ENCODE peak calls at places on chromosomes 2 and 18, in four cellular contexts. V is HepG2, D is A549, F is SK-N-SH. S is an unnamed sample.

GRCh38 chr18:23428821-23429220 is 24.3 kb upstream of the RIOK3 start:
- DNase-seq in V (no peak), F (no peak), D (no peak), S (no peak)

GRCh38 chr18:9575558-9575957 is 38.8 kb downstream of the PPP4R1 start:
- DNase-seq in F (peak), D (peak), V (peak), S (no peak)

GRCh38 chr2:127225186-127225960 is 5.3 kb upstream of the CYP27C1 start:
- DNase-seq in D (no peak), V (no peak), F (no peak), S (no peak)

GRCh38 chr2:238558456-238559099 is 131.9 kb downstream of the ASB1 start:
- DNase-seq in V (no peak), F (no peak), D (no peak), S (no peak)

GRCh38 chr2:184611221-184612085 is 13.1 kb downstream of the ZNF804A start:
- DNase-seq in F (peak), V (no peak), D (no peak), S (no peak)

GRCh38 chr18:37778417-37779165 is 213.0 kb upstream of the CELF4 start:
- DNase-seq in F (peak), D (peak), V (peak), S (no peak)

GRCh38 chr2:172226244-172227061 is 123.8 kb upstream of the DLX2 start:
- DNase-seq in F (no peak), D (no peak), V (peak), S (no peak)

GRCh38 chr2:168699834-168700417 is 102.5 kb upstream of the NOSTRIN start:
- DNase-seq in F (peak), D (no peak), V (peak), S (no peak)

GRCh38 chr18:79924814-79925655 is 26.4 kb downstream of the SLC66A2 start:
- DNase-seq in D (no peak), F (no peak), V (no peak), S (no peak)

DNA sequence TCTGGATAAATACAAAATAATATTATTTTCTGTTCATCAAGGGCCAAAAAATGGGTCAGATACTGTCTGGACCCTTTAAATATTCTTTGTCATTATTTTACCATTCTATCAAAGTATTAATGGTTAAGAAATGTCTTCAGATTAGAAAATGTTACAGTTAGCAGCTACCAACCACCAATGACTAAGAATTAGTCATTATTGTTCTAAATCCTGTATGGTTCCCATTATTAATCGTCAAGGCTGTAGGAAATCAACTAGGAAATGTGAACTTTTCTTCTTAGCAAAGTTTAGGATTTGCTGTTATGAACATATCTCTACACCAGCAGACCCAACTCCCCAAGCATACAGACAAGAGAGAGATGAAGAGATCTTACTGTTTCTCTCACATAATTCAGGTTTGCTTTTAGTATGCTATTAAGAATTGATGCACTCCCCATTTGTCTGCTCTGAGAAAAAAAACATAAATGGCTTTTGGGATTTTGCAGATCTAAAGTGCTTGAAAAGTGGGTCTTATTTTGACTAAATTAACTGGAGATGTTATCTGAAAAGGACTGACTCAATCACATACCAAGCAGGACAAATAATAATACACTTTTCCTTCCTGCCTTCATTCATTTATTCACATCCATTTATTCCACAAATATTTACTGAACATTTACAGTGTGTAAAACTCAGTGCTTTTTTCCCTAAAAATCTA is 147.7 kb downstream of the PPP1R1C start:
- DNase-seq in F (no peak), V (no peak), D (no peak), S (no peak)
- TF ChIP-seq PBX3 in F (peak), V (no peak), D (no peak), S (no peak)

DNA sequence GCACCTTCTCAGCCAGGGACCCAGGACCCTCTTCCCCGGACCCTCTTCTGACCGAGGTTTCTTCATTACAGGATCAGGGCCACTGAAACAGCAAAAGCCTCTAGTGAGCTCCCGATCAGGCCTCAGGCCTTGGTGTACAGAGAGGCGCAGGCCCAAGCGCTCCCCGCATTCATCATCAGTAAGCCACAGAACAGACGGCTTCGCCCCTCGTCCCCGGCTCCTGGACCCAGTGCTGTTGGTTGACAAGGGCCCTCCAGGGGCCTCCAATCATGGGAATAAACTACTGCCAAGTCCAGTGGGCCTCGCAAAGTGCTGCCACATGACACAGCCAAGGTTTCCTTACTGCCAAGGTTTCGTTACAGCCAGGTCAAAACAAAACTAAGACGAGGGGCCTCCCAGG is 111.4 kb downstream of the ZNF516 start:
- DNase-seq in V (no peak), D (no peak), F (no peak), S (no peak)
- TF ChIP-seq PBX3 in V (no peak), D (no peak), F (no peak), S (no peak)

DNA sequence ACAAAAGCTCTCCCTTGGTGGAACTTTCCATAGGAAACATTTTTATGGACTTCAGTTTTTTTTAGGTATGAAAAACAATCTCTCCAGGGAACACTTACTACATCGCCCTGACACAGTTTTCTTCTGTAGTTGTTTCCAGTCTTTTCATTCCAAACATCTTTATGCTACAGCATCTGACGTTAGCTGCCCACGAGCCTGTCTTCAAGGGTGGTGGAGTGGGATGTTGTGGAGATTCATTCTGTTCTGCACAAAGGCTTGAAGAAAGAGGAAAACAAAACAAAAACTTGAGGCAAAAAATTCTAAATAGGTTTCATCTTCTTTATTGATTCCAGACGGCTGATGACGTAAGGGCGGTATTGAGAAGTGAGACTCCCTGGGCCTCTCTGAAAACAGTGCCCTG is 374.9 kb downstream of the RNF144A start:
- DNase-seq in F (no peak), D (no peak), V (no peak), S (no peak)
- TF ChIP-seq PBX3 in F (no peak), D (no peak), V (no peak), S (no peak)

GRCh38 chr2:47080888-47081301 is 74.2 kb downstream of the STPG4 start:
- DNase-seq in V (no peak), D (no peak), F (no peak), S (no peak)
- TF ChIP-seq PBX3 in V (no peak), D (no peak), F (no peak), S (no peak)

GRCh38 chr18:58136865-58137264 is 92.8 kb downstream of the NEDD4L start:
- DNase-seq in F (no peak), V (no peak), D (no peak), S (no peak)

GRCh38 chr18:58135806-58136331 is 91.8 kb downstream of the NEDD4L start:
- DNase-seq in D (peak), V (peak), F (peak), S (peak)

GRCh38 chr18:58139627-58140026 is 95.6 kb downstream of the NEDD4L start:
- DNase-seq in F (no peak), V (no peak), D (no peak), S (no peak)

GRCh38 chr18:58132595-58133191 is 88.7 kb downstream of the NEDD4L start:
- DNase-seq in V (peak), D (no peak), F (no peak), S (no peak)

DNA sequence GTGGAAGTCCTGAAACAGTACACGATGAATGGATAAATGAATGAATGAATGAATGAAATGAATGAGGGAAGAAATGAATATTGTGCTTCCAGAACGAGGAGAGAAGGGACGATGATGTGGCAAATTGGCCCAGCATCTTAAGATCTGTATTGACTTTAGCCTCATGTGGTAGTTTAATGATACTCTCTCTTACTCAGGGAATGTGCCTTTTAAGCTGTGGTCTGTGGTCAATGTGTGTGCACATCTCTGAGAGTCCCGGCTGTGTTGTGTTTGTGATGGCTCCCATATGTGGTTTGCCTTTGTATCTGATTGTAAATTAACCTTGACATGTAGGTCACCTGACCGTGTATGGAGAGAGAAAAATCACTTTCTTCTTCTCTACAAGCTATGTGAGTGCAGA is 91.1 kb downstream of the NEDD4L start:
- DNase-seq in V (peak), F (no peak), D (no peak), S (peak)
- TF ChIP-seq PBX3 in V (no peak), F (peak), D (no peak), S (no peak)

GRCh38 chr2:16756831-16757644 is 91.4 kb upstream of the CYRIA start:
- DNase-seq in V (peak), D (peak), F (peak), S (peak)

GRCh38 chr2:16750175-16750924 is 84.7 kb upstream of the CYRIA start:
- DNase-seq in V (no peak), D (no peak), F (no peak), S (no peak)

DNA sequence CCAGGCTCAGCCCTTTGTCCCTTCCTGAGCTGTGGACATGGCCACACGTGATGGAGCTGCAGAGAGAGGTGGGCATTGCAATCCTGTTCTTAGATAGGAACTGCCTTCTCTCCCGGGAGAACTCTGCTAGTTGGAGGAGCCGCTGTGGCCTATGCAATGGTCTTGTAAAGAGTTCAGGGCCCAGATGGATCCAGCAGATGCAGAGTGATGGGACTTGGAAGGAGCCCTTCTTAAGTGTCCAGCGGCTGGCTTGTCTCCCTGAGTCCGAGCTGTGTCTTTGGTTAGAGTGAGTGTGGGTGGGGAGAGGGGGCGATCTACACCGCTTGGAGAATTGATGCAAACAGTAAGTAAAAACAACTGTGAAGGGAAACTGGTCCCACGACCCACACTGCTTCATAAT is 89.7 kb upstream of the CYRIA start:
- DNase-seq in F (no peak), D (no peak), V (no peak), S (no peak)
- TF ChIP-seq PBX3 in F (no peak), D (no peak), V (no peak), S (no peak)

GRCh38 chr2:142521492-142521891 is 356.0 kb upstream of the KYNU start:
- DNase-seq in D (no peak), F (no peak), V (no peak), S (no peak)
- TF ChIP-seq PBX3 in D (no peak), F (no peak), V (no peak), S (no peak)

DNA sequence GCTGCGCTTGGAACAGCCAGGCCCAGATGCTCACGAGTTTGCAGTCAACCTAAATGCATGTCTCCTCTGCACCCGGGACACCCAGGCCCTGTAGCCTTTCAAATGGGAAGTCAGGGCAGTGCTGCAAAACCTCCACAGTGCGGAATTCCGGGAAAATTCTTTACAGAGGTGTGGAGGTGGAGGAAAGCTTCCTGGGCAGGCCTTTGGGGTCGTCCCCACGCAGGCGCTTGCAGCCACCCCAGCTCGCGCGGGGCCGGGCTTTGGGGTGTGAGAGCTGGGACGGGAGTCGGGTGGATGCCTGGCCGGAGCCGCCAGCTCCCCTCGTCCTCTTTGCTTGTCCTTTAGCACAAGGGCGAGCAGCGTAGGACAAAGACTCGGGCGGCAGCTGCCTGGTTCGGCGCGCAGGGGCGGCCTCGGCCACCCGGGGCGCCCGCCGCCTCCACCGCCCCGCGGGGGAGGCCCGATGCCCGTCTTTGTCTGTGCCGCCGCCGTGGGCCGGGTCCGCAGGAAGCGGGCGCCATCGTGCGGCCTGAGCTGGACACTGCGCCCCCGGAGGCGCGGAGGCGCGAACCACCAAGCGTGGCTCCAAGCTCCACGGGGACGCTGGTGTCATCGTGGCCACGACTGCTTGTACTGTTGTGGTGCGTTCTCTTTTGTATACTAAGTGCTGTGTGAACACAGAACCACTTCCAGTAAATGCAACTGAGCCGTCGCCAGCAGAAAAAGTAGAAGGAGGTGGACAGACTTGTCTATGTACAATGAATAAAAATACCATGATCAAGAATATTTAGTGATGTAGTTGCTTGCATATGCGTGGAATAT is 28.2 kb upstream of the BCL11A start:
- DNase-seq in D (peak), F (peak), V (peak), S (no peak)
- TF ChIP-seq PBX3 in D (no peak), F (no peak), V (no peak), S (no peak)

GRCh38 chr2:43333096-43333655 is 106.8 kb upstream of the ZFP36L2 start:
- DNase-seq in F (no peak), D (no peak), V (no peak), S (no peak)
- TF ChIP-seq PBX3 in F (no peak), D (no peak), V (no peak), S (no peak)

GRCh38 chr18:77009675-77010074 is 122.9 kb downstream of the MBP start:
- DNase-seq in F (no peak), D (no peak), V (no peak), S (no peak)
- TF ChIP-seq PBX3 in F (no peak), D (no peak), V (no peak), S (no peak)